ENCODE peak calls at places on chromosomes 6 and 20, in nine cellular contexts. Q is left lung; C is uterus; T is OCI-LY7; A is GM23248; J is mammary epithelial cell; V is iPS DF 6.9; W is CD4-positive, alpha-beta memory T cell; Z is A549. L is an unnamed sample.

GRCh38 chr20:59751075-59751711 is 146.9 kb downstream of the PHACTR3 start:
- DNase-seq in T (peak), J (peak), W (no peak), A (peak), V (no peak), C (peak), Q (peak), Z (peak), L (peak)

GRCh38 chr20:50067461-50067860 is 45.5 kb downstream of the UBE2V1 start:
- DNase-seq in A (no peak), T (no peak), Q (no peak), Z (no peak), W (no peak), C (no peak), V (no peak), J (no peak), L (no peak)

GRCh38 chr6:47343631-47344421 is 34.1 kb upstream of the TNFRSF21 start:
- DNase-seq in A (no peak), J (no peak), Q (no peak), W (no peak), T (no peak), V (no peak), Z (no peak), C (no peak), L (no peak)

GRCh38 chr6:44932651-44933091 is 395.5 kb upstream of the RUNX2 start:
- DNase-seq in W (peak), A (no peak), T (no peak), V (no peak), Z (no peak), Q (no peak), J (no peak), C (no peak), L (no peak)

GRCh38 chr20:18801516-18801915 is 12.1 kb upstream of the SCP2D1 start:
- DNase-seq in A (no peak), Z (no peak), V (no peak), T (no peak), C (no peak), J (no peak), Q (no peak), W (no peak), L (no peak)

GRCh38 chr6:87522686-87523085 is 49.9 kb downstream of the SLC35A1 start:
- DNase-seq in C (no peak), V (no peak), T (no peak), Z (no peak), Q (no peak), J (no peak), A (no peak), W (no peak), L (no peak)

GRCh38 chr6:141551318-141551717 is 581.4 kb upstream of the GJE1 start:
- DNase-seq in C (no peak), A (peak), Z (no peak), Q (no peak), W (no peak), J (no peak), V (no peak), T (no peak), L (no peak)

GRCh38 chr20:4193053-4193452 is 177.7 kb upstream of the RNF24 start:
- DNase-seq in T (no peak), J (peak), A (no peak), C (no peak), V (no peak), Q (no peak), W (no peak), Z (no peak), L (peak)

GRCh38 chr20:56974499-56975250 is 291.8 kb downstream of the BMP7 start:
- DNase-seq in W (no peak), A (peak), C (no peak), Q (no peak), T (peak), Z (peak), J (peak), V (peak), L (peak)

GRCh38 chr6:168475188-168476013 is 34.4 kb downstream of the SMOC2 start:
- DNase-seq in A (no peak), T (no peak), W (no peak), V (no peak), Q (no peak), J (no peak), C (no peak), Z (no peak), L (no peak)

GRCh38 chr6:163536770-163537169 is 122.3 kb downstream of the QKI start:
- DNase-seq in J (peak), V (no peak), C (no peak), Q (no peak), T (no peak), Z (peak), W (no peak), A (peak), L (peak)

GRCh38 chr6:55578537-55579363 is at the start of gene HMGCLL1:
- DNase-seq in V (peak), Z (peak), W (no peak), A (no peak), Q (peak), C (peak), T (no peak), J (peak), L (peak)

GRCh38 chr6:3911614-3912336 is 62.6 kb downstream of the FAM50B start:
- DNase-seq in C (peak), W (no peak), T (no peak), V (no peak), Z (peak), A (peak), Q (no peak), J (peak), L (peak)

GRCh38 chr20:7790189-7790588 is 150.1 kb downstream of the HAO1 start:
- DNase-seq in Q (no peak), T (no peak), A (peak), J (peak), Z (no peak), W (no peak), C (no peak), V (no peak), L (peak)

GRCh38 chr6:36660771-36661471 is 17.6 kb upstream of the CDKN1A start:
- DNase-seq in A (peak), Q (peak), C (peak), T (no peak), J (no peak), V (no peak), Z (no peak), W (no peak), L (no peak)

GRCh38 chr6:41477572-41477971 is 68.6 kb upstream of the FOXP4 start:
- DNase-seq in W (no peak), T (no peak), A (no peak), Z (no peak), C (no peak), V (no peak), J (no peak), Q (no peak), L (no peak)

GRCh38 chr6:47093169-47093568 is 51.0 kb upstream of the ADGRF1 start:
- DNase-seq in Q (no peak), W (no peak), V (no peak), T (no peak), C (no peak), Z (no peak), J (no peak), A (no peak), L (peak)

GRCh38 chr6:10461850-10462249 is 47.0 kb upstream of the TFAP2A start:
- DNase-seq in W (no peak), Z (no peak), T (no peak), C (no peak), Q (no peak), V (no peak), J (no peak), A (no peak), L (no peak)

GRCh38 chr6:36478051-36478526 is 35.3 kb downstream of the KCTD20 start:
- DNase-seq in J (no peak), A (no peak), T (no peak), Z (no peak), C (no peak), Q (no peak), V (no peak), W (no peak), L (no peak)

GRCh38 chr20:62322428-62323073 is 19.8 kb downstream of the ADRM1 start:
- DNase-seq in Q (no peak), W (no peak), V (no peak), A (no peak), Z (no peak), C (no peak), T (no peak), J (no peak), L (no peak)

GRCh38 chr20:62321978-62322377 is 19.2 kb downstream of the ADRM1 start:
- DNase-seq in T (no peak), Q (no peak), V (no peak), A (no peak), Z (no peak), W (no peak), J (no peak), C (no peak), L (no peak)

GRCh38 chr20:62320581-62321354 is 18.0 kb downstream of the ADRM1 start:
- DNase-seq in Q (no peak), J (no peak), A (peak), W (no peak), Z (peak), C (no peak), V (no peak), T (peak), L (peak)

GRCh38 chr20:62323146-62323979 is 20.6 kb downstream of the ADRM1 start:
- DNase-seq in J (no peak), C (no peak), A (no peak), V (no peak), Q (no peak), W (no peak), Z (no peak), T (no peak), L (no peak)

GRCh38 chr20:62321521-62321948 is 18.7 kb downstream of the ADRM1 start:
- DNase-seq in C (no peak), Q (no peak), J (no peak), A (peak), W (no peak), V (no peak), Z (peak), T (peak), L (peak)
- H3K27ac ChIP-seq in C (no peak), Q (no peak), J (no peak), A (no peak), W (no peak), V (no peak), Z (no peak), T (no peak), L (no peak)

DNA sequence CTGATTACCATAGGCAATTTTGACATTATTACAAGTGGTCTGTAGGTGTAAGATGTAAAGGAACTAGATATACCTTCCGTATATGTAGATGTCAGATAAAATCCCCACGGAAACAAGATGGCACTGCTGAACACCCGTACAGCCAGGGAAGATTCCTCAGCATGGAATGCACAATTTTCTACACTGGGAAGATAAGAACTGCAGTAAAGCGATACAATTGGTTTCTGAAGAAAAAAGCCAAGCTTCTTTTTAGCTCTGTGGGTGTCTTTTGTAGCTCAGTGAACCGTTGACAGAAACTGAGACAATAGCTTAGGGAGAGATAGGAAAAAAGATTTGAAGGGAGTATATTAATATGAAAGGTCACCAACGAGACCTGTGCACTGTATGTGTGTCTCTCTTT is 437.4 kb upstream of the RNF217 start:
- DNase-seq in J (no peak), C (no peak), A (no peak), Q (no peak), W (no peak), T (no peak), Z (no peak), V (no peak), L (no peak)
- H3K27ac ChIP-seq in J (no peak), C (no peak), A (no peak), Q (no peak), W (no peak), T (no peak), Z (no peak), V (no peak), L (no peak)

GRCh38 chr6:151380848-151381205 is 10.5 kb downstream of the ZBTB2 start:
- DNase-seq in Q (no peak), C (no peak), Z (no peak), V (no peak), A (no peak), J (no peak), W (no peak), T (no peak), L (no peak)
- H3K27ac ChIP-seq in Q (peak), C (no peak), Z (no peak), V (no peak), A (peak), J (no peak), W (peak), T (peak), L (no peak)

DNA sequence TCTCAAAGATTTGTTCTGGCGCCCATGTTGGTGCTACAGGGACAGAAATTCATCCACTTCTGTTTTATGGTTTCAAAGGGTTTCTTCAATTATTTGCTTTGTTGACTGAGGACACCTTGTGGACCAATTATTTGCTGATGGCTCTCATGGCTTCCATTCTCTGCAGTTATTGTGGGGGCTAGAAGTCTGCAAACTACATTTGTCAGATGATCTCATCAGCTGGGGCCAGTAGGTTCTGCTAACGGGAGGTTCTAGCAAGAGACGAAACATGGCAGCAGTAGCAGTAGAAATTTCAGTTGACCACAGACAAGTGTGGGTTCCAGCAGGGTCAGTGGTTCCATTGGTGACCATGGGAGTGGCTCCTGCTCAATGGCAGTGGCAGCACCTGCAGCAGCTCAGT is 72.8 kb upstream of the BLCAP start:
- DNase-seq in W (no peak), J (no peak), Q (no peak), C (no peak), V (no peak), T (no peak), Z (no peak), A (no peak), L (no peak)
- H3K27ac ChIP-seq in W (no peak), J (no peak), Q (no peak), C (no peak), V (no peak), T (no peak), Z (no peak), A (no peak), L (no peak)

GRCh38 chr6:21441386-21441785 is 152.2 kb upstream of the SOX4 start:
- DNase-seq in Q (no peak), W (no peak), Z (no peak), C (no peak), A (no peak), V (no peak), T (no peak), J (peak), L (no peak)
- H3K27ac ChIP-seq in Q (no peak), W (no peak), Z (no peak), C (no peak), A (no peak), V (no peak), T (no peak), J (no peak), L (no peak)

GRCh38 chr6:160464744-160465143 is 116.6 kb downstream of the SLC22A3 start:
- DNase-seq in W (no peak), Q (no peak), J (no peak), T (no peak), Z (no peak), A (no peak), V (no peak), C (no peak), L (no peak)

GRCh38 chr6:160469153-160469552 is 121.0 kb downstream of the SLC22A3 start:
- DNase-seq in A (no peak), W (no peak), Q (no peak), Z (no peak), T (no peak), C (no peak), J (no peak), V (no peak), L (no peak)
- H3K27ac ChIP-seq in A (no peak), W (no peak), Q (no peak), Z (no peak), T (no peak), C (no peak), J (no peak), V (no peak), L (no peak)